ENCODE peak calls at places on chromosomes 13 and 19, in six cellular contexts. V is A549, T is amniotic stem cell, Q is fibroblast of mammary gland, U is esophagus squamous epithelium, N is NCI-H1092. G is an unnamed sample.

GRCh38 chr19:29635963-29636362 is 29.3 kb upstream of the PLEKHF1 start:
- DNase-seq in T (no peak), N (no peak), Q (no peak), V (no peak), U (no peak), G (no peak)

GRCh38 chr19:33324628-33325027 is 22.3 kb upstream of the CEBPA start:
- DNase-seq in V (no peak), T (no peak), U (no peak), Q (no peak), N (no peak), G (no peak)

GRCh38 chr13:93416943-93417342 is 190.3 kb downstream of the GPC6 start:
- DNase-seq in Q (no peak), V (no peak), N (no peak), U (no peak), T (no peak), G (no peak)

GRCh38 chr19:10835089-10835753 is 791 bp downstream of the TMED1 start:
- DNase-seq in T (no peak), N (no peak), Q (no peak), V (no peak), U (no peak), G (peak)

GRCh38 chr19:12792048-12792852 is 964 bp downstream of the JUNB start:
- DNase-seq in N (peak), Q (peak), T (no peak), V (peak), U (no peak), G (peak)

GRCh38 chr13:112781287-112781686 is 91.4 kb downstream of the ATP11A start:
- DNase-seq in N (no peak), U (no peak), Q (no peak), T (no peak), V (no peak), G (no peak)

GRCh38 chr19:54955356-54955755 is 8.0 kb upstream of the NLRP7 start:
- DNase-seq in Q (peak), V (no peak), T (no peak), U (no peak), N (no peak), G (no peak)

GRCh38 chr13:50529154-50529882 is 314.2 kb downstream of the DLEU7 start:
- DNase-seq in T (no peak), Q (peak), U (no peak), N (no peak), V (peak), G (peak)

GRCh38 chr13:33207616-33207964 is 78.0 kb downstream of the STARD13 start:
- DNase-seq in U (no peak), N (no peak), V (no peak), Q (peak), T (no peak), G (no peak)

GRCh38 chr19:7391218-7391670 is 42.5 kb downstream of the ARHGEF18 start:
- DNase-seq in U (no peak), N (no peak), T (no peak), V (peak), Q (peak), G (no peak)

GRCh38 chr13:68439821-68440220 is 1209.7 kb upstream of the PCDH9 start:
- DNase-seq in U (no peak), V (peak), T (no peak), Q (peak), N (no peak), G (no peak)

GRCh38 chr13:80100636-80101035 is 240.3 kb downstream of the SPRY2 start:
- DNase-seq in U (no peak), N (no peak), V (no peak), T (no peak), Q (peak), G (no peak)

G was measured in upper lobe of left lung.